ENCODE peak calls at places on chromosomes 5 and 9, in nine cellular contexts. S is GM12865; M is right lobe of liver; I is coronary artery; Q is astrocyte of the spinal cord; V is esophagus squamous epithelium; L is cardiac muscle cell; T is psoas muscle; B is activated CD8-positive, alpha-beta T cell treated with anti-CD3 and anti-CD28 coated beads for 36 hours. N is an unnamed sample.

GRCh38 chr9:31390352-31391025 is 994.0 kb upstream of the ACO1 start:
- DNase-seq in I (no peak), B (no peak), M (no peak), V (no peak), T (no peak), L (no peak), Q (no peak), S (peak), N (no peak)

GRCh38 chr5:11334404-11334803 is 569.8 kb downstream of the CTNND2 start:
- DNase-seq in B (no peak), L (no peak), I (no peak), T (no peak), V (no peak), S (no peak), Q (no peak), M (no peak), N (no peak)

GRCh38 chr5:35679351-35679750 is 61.7 kb downstream of the SPEF2 start:
- DNase-seq in S (peak), B (no peak), L (no peak), M (no peak), I (no peak), V (no peak), T (no peak), Q (no peak), N (no peak)

GRCh38 chr5:170860415-170860814 is 1.4 kb upstream of the RANBP17 start:
- DNase-seq in M (no peak), V (no peak), T (no peak), L (no peak), S (no peak), B (no peak), Q (no peak), I (no peak), N (no peak)

GRCh38 chr5:37792976-37793328 is 46.9 kb downstream of the GDNF start:
- DNase-seq in L (peak), Q (peak), V (no peak), I (no peak), T (no peak), S (no peak), B (no peak), M (no peak), N (no peak)

GRCh38 chr5:96708600-96708999 is 46.4 kb downstream of the CAST start:
- DNase-seq in I (no peak), Q (no peak), M (no peak), S (no peak), V (no peak), T (no peak), B (no peak), L (no peak), N (no peak)

GRCh38 chr5:141951341-141951781 is 6.6 kb downstream of the PCDH12 start:
- DNase-seq in B (peak), S (peak), T (no peak), V (no peak), L (peak), Q (no peak), I (no peak), M (no peak), N (peak)

GRCh38 chr9:137422668-137423000 is 328 bp downstream of the EXD3 start:
- DNase-seq in T (no peak), B (no peak), M (peak), Q (no peak), S (peak), V (no peak), L (peak), I (no peak), N (no peak)

GRCh38 chr5:2455878-2456277 is 295.6 kb downstream of the IRX2 start:
- DNase-seq in M (no peak), T (no peak), S (no peak), I (no peak), Q (no peak), V (no peak), L (no peak), B (no peak), N (no peak)

GRCh38 chr9:113612828-113613227 is 149.3 kb downstream of the RGS3 start:
- DNase-seq in V (no peak), S (no peak), L (no peak), Q (no peak), M (no peak), B (no peak), I (no peak), T (no peak), N (peak)

GRCh38 chr9:134205636-134206316 is 41.4 kb upstream of the RNU6ATAC start:
- DNase-seq in L (peak), T (peak), I (no peak), S (no peak), V (no peak), Q (peak), B (no peak), M (peak), N (peak)

GRCh38 chr9:1273859-1274258 is 223.7 kb downstream of the DMRT2 start:
- DNase-seq in M (no peak), B (no peak), Q (no peak), L (no peak), I (no peak), T (no peak), S (peak), V (no peak), N (no peak)

GRCh38 chr5:133240425-133241091 is 188.7 kb downstream of the HSPA4 start:
- DNase-seq in Q (peak), V (no peak), M (no peak), L (peak), S (peak), I (no peak), T (no peak), B (peak), N (no peak)

GRCh38 chr5:148474025-148474511 is 90.3 kb downstream of the FBXO38 start:
- DNase-seq in B (no peak), T (peak), M (no peak), Q (peak), S (no peak), V (no peak), I (peak), L (peak), N (no peak)

GRCh38 chr9:18857769-18858168 is 175.2 kb downstream of the SAXO1 start:
- DNase-seq in I (no peak), M (no peak), L (peak), T (no peak), S (no peak), B (no peak), Q (peak), V (no peak), N (no peak)

GRCh38 chr5:109826426-109826825 is 136.7 kb downstream of the MAN2A1 start:
- DNase-seq in Q (no peak), I (no peak), S (no peak), L (no peak), V (no peak), T (no peak), B (no peak), M (no peak), N (no peak)

GRCh38 chr5:62199792-62200716 is 106.0 kb upstream of the KIF2A start:
- DNase-seq in S (no peak), I (no peak), T (no peak), Q (no peak), V (no peak), B (peak), M (no peak), L (no peak), N (no peak)

GRCh38 chr9:133775951-133776905 is 38.1 kb upstream of the SARDH start:
- DNase-seq in L (no peak), M (peak), I (no peak), B (no peak), S (no peak), Q (no peak), T (peak), V (no peak), N (no peak)

GRCh38 chr5:151631941-151632340 is 40.8 kb upstream of the FAT2 start:
- DNase-seq in L (no peak), Q (no peak), I (no peak), T (no peak), S (no peak), M (no peak), B (no peak), V (no peak), N (no peak)

GRCh38 chr5:73606206-73606753 is 19.7 kb upstream of the ARHGEF28 start:
- DNase-seq in V (no peak), M (no peak), I (no peak), B (no peak), S (no peak), Q (no peak), L (peak), T (no peak), N (no peak)

GRCh38 chr9:116447914-116448313 is 239.2 kb upstream of the TRIM32 start:
- DNase-seq in L (peak), I (no peak), S (no peak), Q (no peak), B (no peak), T (no peak), M (no peak), V (no peak), N (no peak)

GRCh38 chr5:127758884-127759283 is 55.7 kb downstream of the CCDC192 start:
- DNase-seq in T (no peak), Q (no peak), V (no peak), B (no peak), M (no peak), L (peak), S (no peak), I (no peak), N (no peak)

GRCh38 chr5:68279960-68280359 is 64.4 kb downstream of the PIK3R1 start:
- DNase-seq in Q (no peak), I (no peak), V (no peak), T (no peak), S (peak), B (peak), L (no peak), M (no peak), N (no peak)

GRCh38 chr5:179918742-179919486 is 11.2 kb upstream of the TBC1D9B start:
- DNase-seq in I (peak), V (no peak), L (no peak), S (no peak), M (no peak), B (no peak), T (no peak), Q (no peak), N (no peak)

GRCh38 chr5:92390657-92391056 is 1007.5 kb upstream of the ARRDC3 start:
- DNase-seq in Q (no peak), B (no peak), M (no peak), S (no peak), I (no peak), V (no peak), T (no peak), L (no peak), N (no peak)

GRCh38 chr9:112404367-112404979 is 24.6 kb downstream of the HSDL2 start:
- DNase-seq in V (no peak), S (no peak), L (peak), Q (no peak), I (no peak), M (no peak), B (no peak), T (no peak), N (no peak)

GRCh38 chr5:169494383-169495251 is 89.0 kb upstream of the SPDL1 start:
- DNase-seq in V (no peak), L (no peak), M (no peak), I (no peak), Q (no peak), S (no peak), B (no peak), T (no peak), N (no peak)

GRCh38 chr9:109793196-109793595 is 13.2 kb downstream of the PALM2AKAP2 start:
- DNase-seq in L (peak), M (no peak), I (no peak), S (no peak), T (no peak), Q (peak), V (no peak), B (no peak), N (no peak)

GRCh38 chr5:91541696-91542095 is 158.6 kb upstream of the ARRDC3 start:
- DNase-seq in I (no peak), Q (peak), M (no peak), T (no peak), S (no peak), L (no peak), B (no peak), V (no peak), N (no peak)

GRCh38 chr9:86939896-86940295 is 7.4 kb downstream of the GAS1 start:
- DNase-seq in M (no peak), L (no peak), V (no peak), B (no peak), Q (no peak), I (no peak), T (no peak), S (no peak), N (no peak)

GRCh38 chr9:79195904-79196303 is 375.9 kb upstream of the TLE4 start:
- DNase-seq in L (peak), Q (peak), S (no peak), M (no peak), B (no peak), I (no peak), T (no peak), V (no peak), N (no peak)

GRCh38 chr9:3906437-3907213 is 380.8 kb upstream of the RFX3 start:
- DNase-seq in B (no peak), S (no peak), T (no peak), L (peak), Q (peak), V (no peak), I (no peak), M (no peak), N (no peak)

DNA sequence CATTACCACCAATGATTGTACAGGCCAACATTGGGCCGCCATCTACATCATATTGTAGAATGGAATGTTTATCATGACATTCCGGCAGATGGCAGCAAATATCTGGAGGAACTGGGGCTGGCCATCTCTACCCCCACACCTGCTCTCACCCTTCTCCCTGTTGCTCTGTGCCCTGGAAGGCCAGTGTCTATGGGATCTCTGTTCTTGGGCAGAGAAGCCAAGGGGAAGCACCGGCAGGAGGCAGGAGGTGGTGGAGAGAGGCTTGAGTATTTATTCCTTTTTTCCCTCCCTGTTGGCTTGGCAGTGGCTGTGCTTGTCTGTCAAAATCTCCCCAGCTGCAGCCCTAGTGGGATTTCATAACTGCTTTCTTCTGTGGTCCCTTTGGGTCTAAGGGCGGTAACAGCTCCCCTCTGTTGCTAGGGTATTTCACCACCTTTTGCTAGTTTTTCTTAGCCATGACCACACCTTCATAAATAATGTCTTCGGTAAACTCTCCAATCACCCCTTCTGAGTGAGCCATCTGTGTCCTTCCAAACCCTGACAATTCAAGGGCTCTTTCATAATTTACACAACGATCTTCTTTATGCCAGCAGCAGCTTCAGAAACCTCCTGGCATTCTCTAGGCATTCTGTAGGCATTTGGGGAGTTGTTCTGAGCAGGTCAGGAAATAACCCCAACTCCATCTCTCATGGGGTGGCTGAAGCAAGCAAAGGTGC is 225.8 kb downstream of the MELK start:
- DNase-seq in L (no peak), Q (no peak), S (peak), I (no peak), M (no peak), B (no peak), V (no peak), T (no peak), N (no peak)
- TF ChIP-seq CTCF in L (peak), Q (no peak), S (peak), I (no peak), M (no peak), B (no peak), V (no peak), T (no peak), N (no peak)

GRCh38 chr9:35603986-35604577 is 980 bp upstream of the TESK1 start:
- DNase-seq in M (peak), Q (peak), S (peak), L (peak), T (peak), B (peak), V (peak), I (peak), N (peak)

GRCh38 chr9:35603506-35603985 is 1.5 kb upstream of the TESK1 start:
- DNase-seq in T (peak), I (peak), Q (no peak), B (peak), M (no peak), L (peak), V (no peak), S (no peak), N (no peak)

GRCh38 chr9:35598863-35599590 is 6.0 kb upstream of the TESK1 start:
- DNase-seq in L (no peak), M (no peak), Q (no peak), B (no peak), T (peak), S (no peak), I (peak), V (no peak), N (no peak)

GRCh38 chr9:35604578-35605335 is at the start of gene TESK1:
- DNase-seq in I (peak), L (peak), M (peak), B (peak), Q (peak), V (no peak), T (peak), S (peak), N (peak)

GRCh38 chr9:35599763-35600604 is 5.1 kb upstream of the TESK1 start:
- DNase-seq in M (no peak), L (no peak), B (peak), Q (no peak), V (no peak), T (peak), S (no peak), I (peak), N (no peak)
- TF ChIP-seq CTCF in M (no peak), L (peak), B (no peak), Q (peak), V (no peak), T (peak), S (no peak), I (no peak), N (no peak)

GRCh38 chr5:142982821-142983200 is 212.6 kb downstream of the ARHGAP26 start:
- DNase-seq in T (no peak), S (peak), I (no peak), Q (no peak), B (no peak), L (no peak), M (no peak), V (no peak), N (no peak)
- TF ChIP-seq CTCF in T (peak), S (peak), I (no peak), Q (peak), B (no peak), L (peak), M (no peak), V (no peak), N (no peak)

DNA sequence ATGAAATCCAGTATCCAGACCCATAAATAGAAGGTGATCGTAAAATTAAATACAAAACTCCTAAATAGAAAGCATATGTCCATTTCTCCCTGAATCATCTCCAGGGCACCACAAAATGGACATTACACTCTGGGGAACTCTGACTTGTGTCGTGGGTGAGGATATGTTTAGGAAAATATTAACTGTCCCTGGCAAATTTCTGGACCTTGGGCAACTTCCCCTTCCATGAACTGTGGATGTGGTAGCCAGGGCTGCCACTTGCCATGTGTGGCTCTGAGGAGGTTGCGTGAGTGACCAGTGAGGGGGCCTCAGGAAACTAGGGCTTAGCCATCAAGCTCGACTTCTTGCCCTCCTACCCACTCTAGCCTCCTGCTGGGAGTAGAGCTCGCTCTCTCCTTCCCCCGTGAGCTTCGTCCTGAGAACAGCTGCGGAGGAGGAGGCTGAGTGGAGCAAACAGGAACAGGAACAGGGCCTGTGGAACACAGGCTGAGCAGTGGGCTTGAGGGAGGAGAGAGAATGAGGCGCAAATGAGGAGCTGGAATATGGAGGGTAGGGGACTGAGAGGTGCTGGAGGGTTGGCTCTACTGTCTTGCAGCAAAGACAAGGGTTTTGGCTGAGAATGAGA is 13.8 kb upstream of the STC2 start:
- DNase-seq in L (no peak), Q (no peak), T (no peak), B (no peak), S (no peak), M (no peak), I (no peak), V (no peak), N (no peak)
- TF ChIP-seq CTCF in L (no peak), Q (no peak), T (no peak), B (no peak), S (no peak), M (no peak), I (no peak), V (no peak), N (no peak)

DNA sequence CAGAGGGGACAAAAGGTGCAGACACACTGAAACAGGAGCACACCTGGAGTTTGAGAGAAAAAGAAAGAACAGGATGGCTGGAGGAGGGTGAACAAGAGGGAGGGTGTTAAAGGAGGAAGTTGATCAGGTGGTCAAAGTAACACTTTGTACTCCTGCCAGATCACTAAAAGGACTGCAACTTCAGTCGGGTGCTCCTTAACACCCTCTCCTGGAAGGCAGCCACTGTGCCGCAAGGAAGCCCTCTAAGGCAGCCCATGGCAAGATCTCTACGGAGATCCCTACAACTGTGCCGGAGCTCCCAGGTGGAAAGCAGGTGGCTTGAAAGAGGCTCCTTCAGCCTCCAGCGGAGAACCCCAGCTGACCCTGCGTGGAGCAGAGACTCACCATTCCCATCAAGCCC is 124.4 kb upstream of the MSX2 start:
- DNase-seq in B (no peak), L (no peak), T (no peak), Q (no peak), V (no peak), I (no peak), S (no peak), M (no peak), N (no peak)
- TF ChIP-seq CTCF in B (no peak), L (no peak), T (no peak), Q (no peak), V (no peak), I (no peak), S (no peak), M (no peak), N (no peak)

DNA sequence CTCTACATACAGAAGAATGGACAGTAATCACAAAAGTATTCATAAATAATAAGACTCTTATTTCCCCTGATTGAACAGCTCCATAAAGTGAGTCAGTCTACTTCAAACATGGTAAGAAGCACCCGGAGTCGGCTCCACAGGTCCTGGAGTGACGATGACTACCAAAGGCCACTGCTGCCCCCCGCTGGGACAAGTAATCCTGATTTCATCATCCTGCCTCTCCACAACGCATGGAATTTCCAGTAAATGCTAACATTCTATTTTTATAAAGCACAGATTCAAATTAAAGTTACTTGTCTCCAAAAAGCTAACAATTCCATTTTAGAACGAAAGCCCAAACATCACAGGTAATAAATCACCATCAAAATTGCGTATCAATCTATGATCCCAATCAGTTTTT is 16.2 kb downstream of the ATPSCKMT start:
- DNase-seq in L (peak), V (no peak), Q (peak), M (no peak), I (no peak), T (no peak), S (no peak), B (no peak), N (peak)
- TF ChIP-seq CTCF in L (peak), V (no peak), Q (peak), M (no peak), I (no peak), T (peak), S (peak), B (no peak), N (no peak)